ENCODE peak calls at places on chromosomes 16 and 17, in seven cellular contexts. J is Caco-2, Q is hepatocyte, M is dorsolateral prefrontal cortex, W is psoas muscle, P is HAP-1, L is HCT116. C is an unnamed sample.
A peak's percentile ranks its signal among the peaks of the same experiment; 100 is the strongest.

GRCh38 chr17:40319651-40320550 is 10.9 kb downstream of the RARA start:
- DNase-seq in L (no peak), W (peak; percentile 67), J (no peak), Q (peak; percentile 5), P (no peak), M (no peak), C (peak; percentile 45)

GRCh38 chr16:82671743-82672142 is 45.0 kb downstream of the CDH13 start:
- DNase-seq in P (no peak), Q (no peak), M (no peak), W (no peak), J (no peak), L (no peak), C (peak; percentile 29)

GRCh38 chr17:21296097-21297025 is 11.8 kb downstream of the MAP2K3 start:
- DNase-seq in P (no peak), L (no peak), M (no peak), W (no peak), Q (no peak), J (no peak), C (peak; percentile 56)

GRCh38 chr17:75031972-75032895 is 14.5 kb downstream of the ATP5PD start:
- DNase-seq in Q (peak; percentile 71), W (peak; percentile 76), P (peak; percentile 52), M (peak; percentile 93), L (peak; percentile 38), J (peak; percentile 68), C (peak; percentile 68)

GRCh38 chr17:42053701-42054100 is 3.3 kb upstream of the C17orf113 start:
- DNase-seq in P (no peak), L (no peak), M (no peak), J (no peak), W (no peak), Q (no peak), C (peak; percentile 67)

GRCh38 chr16:27762441-27762840 is 212.5 kb downstream of the KATNIP start:
- DNase-seq in W (no peak), J (no peak), Q (no peak), L (peak; percentile 24), M (no peak), P (no peak), C (no peak)

GRCh38 chr17:75063201-75063600 is 16.2 kb downstream of the KCTD2 start:
- DNase-seq in Q (no peak), J (no peak), W (no peak), L (no peak), P (no peak), M (no peak), C (peak; percentile 30)

GRCh38 chr17:82603981-82604448 is 44.2 kb downstream of the WDR45B start:
- DNase-seq in P (no peak), Q (peak; percentile 49), L (no peak), M (peak; percentile 63), J (no peak), W (no peak), C (no peak)

GRCh38 chr16:12569061-12569460 is 234.6 kb downstream of the CPPED1 start:
- DNase-seq in L (no peak), W (no peak), M (no peak), P (no peak), J (no peak), Q (no peak), C (no peak)

GRCh38 chr16:67529639-67530012 is 997 bp downstream of the RIPOR1 start:
- DNase-seq in J (no peak), P (no peak), Q (no peak), W (no peak), L (no peak), M (no peak), C (peak; percentile 70)

GRCh38 chr17:28008526-28008925 is 34.0 kb upstream of the NLK start:
- DNase-seq in J (peak; percentile 91), W (no peak), M (no peak), Q (peak; percentile 77), P (peak; percentile 42), L (peak; percentile 8), C (peak; percentile 47)

GRCh38 chr16:17602678-17603077 is 131.9 kb upstream of the XYLT1 start:
- DNase-seq in P (no peak), L (no peak), M (no peak), Q (no peak), J (no peak), W (no peak), C (no peak)
- H3K4me3 ChIP-seq in P (no peak overlapping the region), L (no peak overlapping the region), M (no peak overlapping the region), Q (no peak overlapping the region), J (no peak overlapping the region), W (no peak overlapping the region), C (no peak overlapping the region)

GRCh38 chr17:77325537-77325825 is 184.7 kb downstream of the SEC14L1 start:
- DNase-seq in P (no peak), J (no peak), W (no peak), M (no peak), L (no peak), Q (no peak), C (no peak)

GRCh38 chr17:77322534-77323412 is 182.0 kb downstream of the SEC14L1 start:
- DNase-seq in Q (peak; percentile 95), M (peak; percentile 54), J (peak; percentile 87), P (peak; percentile 53), W (peak; percentile 91), L (peak; percentile 92), C (peak; percentile 70)

GRCh38 chr17:77324227-77324626 is 183.5 kb downstream of the SEC14L1 start:
- DNase-seq in J (peak; percentile 10), Q (no peak), L (no peak), W (no peak), P (no peak), M (no peak), C (peak; percentile 26)

GRCh38 chr17:77322284-77322533 is 181.4 kb downstream of the SEC14L1 start:
- DNase-seq in L (no peak), Q (no peak), W (no peak), P (no peak), J (no peak), M (no peak), C (peak; percentile 33)

DNA sequence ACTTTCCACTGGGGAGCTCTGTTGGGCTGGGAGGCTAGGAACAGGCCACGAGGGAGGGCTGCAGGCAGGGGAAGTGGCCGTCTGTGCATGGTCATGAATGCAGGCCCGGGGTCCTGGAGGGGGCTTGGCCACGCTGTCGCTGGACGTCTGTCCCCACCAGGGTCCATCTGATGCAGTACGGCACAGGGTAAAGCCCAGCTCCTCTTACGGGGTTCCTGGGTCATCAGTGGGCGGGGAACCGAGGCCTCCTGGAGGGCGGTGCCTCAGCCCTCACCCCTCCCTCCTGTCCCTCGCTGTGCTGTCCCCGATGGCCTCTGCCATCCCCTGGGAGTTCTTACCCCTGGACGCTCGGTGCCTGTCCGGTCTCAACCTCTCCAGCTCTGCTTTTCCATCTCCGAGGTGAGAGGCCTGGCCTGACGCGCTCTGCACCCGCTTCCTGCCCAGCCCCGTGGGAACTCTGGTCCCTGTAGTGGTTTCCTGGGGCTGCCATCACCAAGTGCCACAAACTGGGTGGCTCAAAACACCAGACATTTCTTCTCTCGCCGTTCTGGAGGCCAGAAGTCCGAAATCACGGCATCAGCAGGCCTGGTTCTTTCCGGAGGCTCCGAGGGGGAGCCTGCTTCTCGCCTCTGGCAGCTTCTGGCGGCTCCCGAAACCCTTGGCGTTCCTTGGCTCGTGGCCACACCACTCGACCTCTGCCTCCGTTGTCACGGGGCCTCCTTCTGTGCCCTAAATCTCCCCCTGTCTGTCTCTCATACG is 182.8 kb downstream of the SEC14L1 start:
- DNase-seq in L (no peak), Q (peak; percentile 68), M (no peak), P (no peak), J (peak; percentile 36), W (peak; percentile 51), C (peak; percentile 60)
- H3K4me3 ChIP-seq in L (peak overlapping the region; percentile 35), Q (no peak overlapping the region), M (no peak overlapping the region), P (peak overlapping the region; percentile 45), J (no peak overlapping the region), W (peak overlapping the region; percentile 66), C (no peak overlapping the region)

GRCh38 chr16:85759136-85759535 is 8.2 kb upstream of the C16orf74 start:
- DNase-seq in J (no peak), P (no peak), L (no peak), W (no peak), Q (no peak), M (no peak), C (no peak)
- H3K4me3 ChIP-seq in J (no peak overlapping the region), P (no peak overlapping the region), L (no peak overlapping the region), W (no peak overlapping the region), Q (no peak overlapping the region), M (no peak overlapping the region), C (no peak overlapping the region)

GRCh38 chr17:73291260-73291801 is 20.5 kb downstream of the CDC42EP4 start:
- DNase-seq in M (no peak), P (no peak), Q (no peak), L (peak; percentile 79), J (no peak), W (peak; percentile 80), C (no peak)
- H3K4me3 ChIP-seq in M (no peak overlapping the region), P (no peak overlapping the region), Q (no peak overlapping the region), L (peak overlapping the region; percentile 38), J (no peak overlapping the region), W (peak overlapping the region; percentile 30), C (no peak overlapping the region)

GRCh38 chr17:44749076-44750020 is 9.4 kb upstream of the ADAM11 start:
- DNase-seq in J (no peak), W (no peak), M (peak; percentile 52), Q (no peak), P (no peak), L (no peak), C (peak; percentile 64)
- H3K4me3 ChIP-seq in J (no peak overlapping the region), W (no peak overlapping the region), M (peak overlapping the region; percentile 35), Q (no peak overlapping the region), P (no peak overlapping the region), L (no peak overlapping the region), C (no peak overlapping the region)